ENCODE peak calls at places on chromosome 4, in four cellular contexts. H, J, U and W are unnamed samples. For H3K4me1, the result is how much of the 10 kb centered on the place peaks cover.

GRCh38 chr4:173237722-173238121 is 69.1 kb downstream of the GALNT7 start:
- DNase-seq in H (no peak), J (no peak), U (no peak), W (no peak)

GRCh38 chr4:65561164-65561563 is 109.1 kb downstream of the EPHA5 start:
- DNase-seq in H (no peak), J (no peak), U (no peak), W (no peak)

GRCh38 chr4:133151301-133151680 is 2.2 kb downstream of the PCDH10 start:
- DNase-seq in H (no peak), J (peak), U (no peak), W (peak)

GRCh38 chr4:77586953-77587383 is 18.7 kb upstream of the CXCL13 start:
- DNase-seq in H (no peak), J (no peak), U (no peak), W (no peak)

GRCh38 chr4:62410371-62411003 is 1210.4 kb downstream of the ADGRL3 start:
- DNase-seq in H (no peak), J (no peak), U (peak), W (no peak)

GRCh38 chr4:15894393-15894792 is 44.1 kb downstream of the FGFBP1 start:
- DNase-seq in H (no peak), J (no peak), U (no peak), W (no peak)

GRCh38 chr4:821181-821591 is 4.7 kb downstream of the CPLX1 start:
- DNase-seq in H (no peak), J (no peak), U (no peak), W (no peak)

GRCh38 chr4:83858121-83858520 is 322.2 kb downstream of the GPAT3 start:
- DNase-seq in H (no peak), J (no peak), U (no peak), W (no peak)

GRCh38 chr4:35900608-35901243 is 343.6 kb downstream of the ARAP2 start:
- DNase-seq in H (no peak), J (no peak), U (no peak), W (no peak)

GRCh38 chr4:19711871-19712270 is 539.8 kb upstream of the SLIT2 start:
- DNase-seq in H (no peak), J (no peak), U (no peak), W (no peak)

GRCh38 chr4:1609901-1610790 is 74.0 kb downstream of the FAM53A start:
- DNase-seq in H (no peak), J (no peak), U (no peak), W (peak)

GRCh38 chr4:77073106-77073858 is 2.5 kb downstream of the CCNI start:
- DNase-seq in H (no peak), J (no peak), U (no peak), W (no peak)

GRCh38 chr4:189162073-189162789 is 778.4 kb upstream of the FRG1 start:
- DNase-seq in H (no peak), J (no peak), U (no peak), W (no peak)

GRCh38 chr4:88102029-88102428 is 56.4 kb downstream of the ABCG2 start:
- DNase-seq in H (no peak), J (no peak), U (no peak), W (no peak)

GRCh38 chr4:5365071-5366008 is 314.1 kb downstream of the STK32B start:
- DNase-seq in H (peak), J (no peak), U (no peak), W (no peak)

GRCh38 chr4:5364406-5364805 is 313.1 kb downstream of the STK32B start:
- DNase-seq in H (no peak), J (no peak), U (no peak), W (no peak)

GRCh38 chr4:5368426-5368825 is 317.1 kb downstream of the STK32B start:
- DNase-seq in H (no peak), J (no peak), U (no peak), W (no peak)

GRCh38 chr4:5366421-5366820 is 315.1 kb downstream of the STK32B start:
- DNase-seq in H (no peak), J (no peak), U (no peak), W (no peak)

DNA sequence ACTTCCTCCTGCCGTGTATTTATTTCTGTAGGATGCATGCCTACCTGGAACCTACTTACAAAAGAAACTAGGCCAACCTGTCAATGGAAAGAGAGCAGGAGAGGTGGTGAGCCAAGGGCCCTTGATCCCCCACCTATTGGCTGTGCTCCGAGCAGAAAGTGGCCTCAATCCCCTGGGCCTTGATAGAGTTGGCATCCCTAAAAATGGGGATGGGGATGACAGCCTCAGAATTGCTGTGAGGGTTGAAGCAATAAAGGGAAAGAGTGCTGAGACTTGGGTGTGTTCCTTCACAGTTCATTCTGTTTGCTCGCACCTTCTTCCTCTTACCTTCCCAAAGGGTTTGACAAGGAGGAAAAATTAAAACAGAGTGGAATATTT is 314.7 kb downstream of the STK32B start:
- DNase-seq in H (no peak), J (no peak), U (no peak), W (no peak)
- H3K27ac ChIP-seq in H (no peak), J (no peak), U (no peak), W (no peak)

GRCh38 chr4:85607624-85608023 is 132.7 kb downstream of the ARHGAP24 start:
- DNase-seq in H (no peak), J (no peak), U (no peak), W (no peak)

GRCh38 chr4:85598936-85599335 is 124.0 kb downstream of the ARHGAP24 start:
- DNase-seq in H (no peak), J (no peak), U (no peak), W (no peak)

GRCh38 chr4:85600501-85600900 is 125.6 kb downstream of the ARHGAP24 start:
- DNase-seq in H (no peak), J (no peak), U (no peak), W (no peak)

GRCh38 chr4:85606505-85606904 is 131.6 kb downstream of the ARHGAP24 start:
- DNase-seq in H (no peak), J (no peak), U (no peak), W (no peak)

GRCh38 chr4:85603437-85604336 is 128.7 kb downstream of the ARHGAP24 start:
- DNase-seq in H (no peak), J (no peak), U (no peak), W (no peak)
- H3K4me1 ChIP-seq in H (under half), J (under half), U (under half), W (under half)

DNA sequence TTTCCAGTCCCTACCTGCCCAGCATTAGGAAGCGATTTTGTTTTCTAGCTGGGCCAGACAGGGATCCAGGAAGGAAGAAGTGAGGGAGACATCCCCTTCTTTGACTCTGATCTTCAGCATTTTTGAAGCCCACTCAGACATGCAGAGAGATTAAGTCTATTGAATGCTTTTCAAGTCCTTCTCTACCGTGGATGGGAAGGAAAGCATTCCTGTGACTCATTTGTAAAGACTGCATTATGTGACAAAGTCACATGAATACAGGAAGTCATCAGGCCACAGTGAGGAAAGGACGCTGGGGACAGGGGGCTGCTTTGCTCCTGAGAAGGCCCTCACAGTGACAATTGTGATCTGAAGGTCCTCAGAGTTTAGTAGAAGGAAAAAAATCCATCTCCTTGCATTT is 67.4 kb upstream of the GBA3 start:
- DNase-seq in H (no peak), J (no peak), U (no peak), W (no peak)
- H3K27ac ChIP-seq in H (no peak), J (no peak), U (no peak), W (no peak)

DNA sequence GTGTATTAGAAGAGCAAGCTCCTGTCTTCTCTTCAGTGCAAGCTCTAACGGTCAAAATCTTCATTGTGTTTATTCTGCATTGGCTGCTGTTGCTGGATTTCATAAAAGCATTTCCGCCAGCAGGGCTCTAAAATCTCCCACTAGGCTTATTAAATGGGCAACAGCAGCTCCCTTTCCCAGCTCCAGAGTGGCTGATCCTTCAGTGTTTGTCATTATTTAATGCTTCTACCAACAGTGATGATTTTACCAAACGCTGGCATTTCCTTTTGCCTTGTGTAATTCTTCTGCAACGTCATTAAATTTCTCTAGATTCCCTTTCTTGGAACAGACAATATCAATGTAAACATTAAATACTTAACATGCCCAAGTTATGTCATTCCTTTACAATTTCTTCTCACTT is 20.1 kb downstream of the SLC7A11 start:
- DNase-seq in H (no peak), J (no peak), U (no peak), W (no peak)
- H3K4me1 ChIP-seq in H (under half), J (under half), U (under half), W (under half)